ENCODE peak calls at places on chromosomes 11 and 22, in ten cellular contexts. N is A549, V is colonic mucosa, J is astrocyte of the spinal cord, S is GM23338, F is heart left ventricle, A is cardiac muscle cell, Q is tibial artery, Y is PC-3, O is uterus. Z is an unnamed sample.

GRCh38 chr11:5624489-5625278 is at the start of gene TRIM34:
- DNase-seq in N (peak; percentile 45), V (peak; percentile 85), J (peak; percentile 67), S (peak; percentile 76), F (peak; percentile 55), A (peak; percentile 40), Q (peak; percentile 74), Y (peak; percentile 70), O (peak; percentile 62), Z (peak; percentile 2)

GRCh38 chr22:26766510-26767350 is 109.3 kb downstream of the MIAT start:
- DNase-seq in N (no peak), V (no peak), J (no peak), S (no peak), F (no peak), A (no peak), Q (no peak), Y (no peak), O (no peak), Z (no peak)

GRCh38 chr11:119266063-119266462 is 50.9 kb downstream of the MCAM start:
- DNase-seq in N (no peak), V (no peak), J (no peak), S (no peak), F (no peak), A (no peak), Q (no peak), Y (no peak), O (no peak), Z (no peak)

GRCh38 chr22:22618448-22618847 is 26.0 kb upstream of the GGTLC2 start:
- DNase-seq in N (no peak), V (no peak), J (no peak), S (no peak), F (no peak), A (no peak), Q (no peak), Y (no peak), O (no peak), Z (no peak)

GRCh38 chr22:31829505-31829904 is 75.7 kb downstream of the DEPDC5 start:
- DNase-seq in N (peak; percentile 81), V (no peak), J (peak; percentile 89), S (no peak), F (no peak), A (no peak), Q (no peak), Y (peak; percentile 89), O (peak; percentile 22), Z (peak; percentile 85)

GRCh38 chr11:70464509-70465361 is 66.4 kb downstream of the CTTN start:
- DNase-seq in N (no peak), V (no peak), J (no peak), S (no peak), F (no peak), A (no peak), Q (no peak), Y (no peak), O (no peak), Z (no peak)

GRCh38 chr22:48528221-48528915 is 1299.3 kb downstream of the BRD1 start:
- DNase-seq in N (no peak), V (no peak), J (no peak), S (no peak), F (no peak), A (no peak), Q (no peak), Y (no peak), O (no peak), Z (no peak)

GRCh38 chr22:48096411-48096810 is 1334.0 kb downstream of the TBC1D22A start:
- DNase-seq in N (no peak), V (no peak), J (no peak), S (no peak), F (no peak), A (no peak), Q (peak; percentile 49), Y (no peak), O (peak; percentile 1), Z (no peak)

GRCh38 chr22:29309332-29310064 is 3.0 kb downstream of the GAS2L1 start:
- DNase-seq in N (no peak), V (peak; percentile 62), J (peak; percentile 28), S (no peak), F (peak; percentile 77), A (peak; percentile 51), Q (peak; percentile 81), Y (peak; percentile 25), O (peak; percentile 47), Z (no peak)

GRCh38 chr11:111983187-111983986 is 41.8 kb upstream of the DLAT start:
- DNase-seq in N (peak; percentile 6), V (peak; percentile 80), J (peak; percentile 46), S (peak; percentile 96), F (no peak), A (peak; percentile 81), Q (no peak), Y (peak; percentile 63), O (no peak), Z (no peak)

GRCh38 chr11:70472240-70472639 is 73.9 kb downstream of the CTTN start:
- DNase-seq in N (no peak), V (no peak), J (no peak), S (no peak), F (no peak), A (no peak), Q (no peak), Y (no peak), O (no peak), Z (no peak)

GRCh38 chr22:30870451-30871345 is 97.9 kb downstream of the MORC2 start:
- DNase-seq in N (no peak), V (no peak), J (no peak), S (no peak), F (peak; percentile 8), A (no peak), Q (peak; percentile 49), Y (no peak), O (no peak), Z (no peak)

GRCh38 chr11:13009921-13010736 is 1.0 kb downstream of the RASSF10 start:
- DNase-seq in N (peak; percentile 53), V (peak; percentile 46), J (no peak), S (peak; percentile 68), F (no peak), A (peak; percentile 56), Q (no peak), Y (no peak), O (no peak), Z (no peak)

DNA sequence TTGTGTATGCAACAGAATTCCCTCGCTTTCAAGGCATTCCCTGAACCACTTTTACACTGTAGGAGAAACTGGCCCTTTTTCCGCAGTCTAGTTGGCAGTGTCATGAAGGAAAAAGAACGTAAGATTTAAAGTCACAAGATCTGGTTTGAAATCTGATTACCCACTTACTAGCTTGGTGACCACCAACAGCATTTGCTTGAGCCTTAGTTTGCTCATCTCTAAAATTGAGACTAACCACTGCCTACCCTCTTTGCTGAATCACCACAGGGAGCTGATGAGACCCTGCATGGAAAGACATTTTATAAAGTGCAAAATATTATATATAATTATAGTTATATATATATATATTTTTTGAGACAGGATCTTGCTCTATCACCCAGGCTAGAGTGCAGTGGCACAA is 39.4 kb downstream of the SYTL2 start:
- DNase-seq in N (no peak), V (no peak), J (no peak), S (no peak), F (no peak), A (no peak), Q (no peak), Y (no peak), O (no peak), Z (no peak)
- H3K4me3 ChIP-seq in N (no peak overlapping the region), V (no peak overlapping the region), J (no peak overlapping the region), S (no peak overlapping the region), F (no peak overlapping the region), A (no peak overlapping the region), Q (no peak overlapping the region), Y (no peak overlapping the region), O (no peak overlapping the region), Z (no peak overlapping the region)

GRCh38 chr11:61752925-61753551 is 602 bp downstream of the MYRF start:
- DNase-seq in N (no peak), V (no peak), J (no peak), S (no peak), F (no peak), A (no peak), Q (no peak), Y (no peak), O (no peak), Z (no peak)
- TF ChIP-seq CTCF in N (no peak), V (no peak), J (no peak), S (no peak), F (no peak), A (no peak), Q (no peak), Y (no peak), O (no peak), Z (no peak)

DNA sequence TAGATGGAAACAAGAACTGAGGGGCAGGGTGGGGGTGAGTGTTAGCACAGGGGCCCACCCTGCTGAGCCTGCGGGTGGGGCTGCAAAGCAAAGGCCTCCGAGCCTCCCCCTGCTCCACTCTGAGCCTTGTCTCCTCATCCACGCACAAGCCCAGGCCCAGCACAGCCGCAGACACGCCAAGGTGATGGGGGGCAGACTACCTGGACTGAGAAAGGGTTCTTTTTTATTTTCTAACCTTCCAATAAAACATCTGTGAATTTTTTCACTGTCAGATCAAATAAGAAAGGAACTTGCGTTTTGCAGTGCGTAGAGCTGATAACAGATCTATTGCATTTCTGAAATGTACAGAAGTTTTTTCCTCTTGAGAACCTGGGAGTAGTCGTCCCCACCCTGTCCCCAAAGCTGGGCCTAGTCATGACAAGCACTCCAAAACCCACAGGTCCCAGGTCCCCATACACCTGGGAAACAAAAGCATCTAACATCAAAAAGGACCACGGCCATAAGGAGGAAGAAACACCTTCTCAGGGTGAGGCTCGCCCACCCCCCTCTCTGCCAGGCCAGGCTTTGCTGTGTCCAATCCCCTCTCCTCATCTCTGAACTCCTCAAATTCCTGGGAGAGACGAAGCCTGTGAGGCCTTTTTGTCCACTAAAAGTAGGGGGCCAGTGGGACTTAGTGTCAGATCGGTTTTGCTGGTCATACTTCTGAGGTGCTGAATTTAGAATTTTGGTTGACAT is 22.7 kb upstream of the CD5 start:
- DNase-seq in N (no peak), V (no peak), J (no peak), S (no peak), F (no peak), A (no peak), Q (peak; percentile 17), Y (no peak), O (no peak), Z (no peak)
- H3K4me3 ChIP-seq in N (no peak overlapping the region), V (no peak overlapping the region), J (no peak overlapping the region), S (no peak overlapping the region), F (no peak overlapping the region), A (no peak overlapping the region), Q (no peak overlapping the region), Y (no peak overlapping the region), O (no peak overlapping the region), Z (no peak overlapping the region)

DNA sequence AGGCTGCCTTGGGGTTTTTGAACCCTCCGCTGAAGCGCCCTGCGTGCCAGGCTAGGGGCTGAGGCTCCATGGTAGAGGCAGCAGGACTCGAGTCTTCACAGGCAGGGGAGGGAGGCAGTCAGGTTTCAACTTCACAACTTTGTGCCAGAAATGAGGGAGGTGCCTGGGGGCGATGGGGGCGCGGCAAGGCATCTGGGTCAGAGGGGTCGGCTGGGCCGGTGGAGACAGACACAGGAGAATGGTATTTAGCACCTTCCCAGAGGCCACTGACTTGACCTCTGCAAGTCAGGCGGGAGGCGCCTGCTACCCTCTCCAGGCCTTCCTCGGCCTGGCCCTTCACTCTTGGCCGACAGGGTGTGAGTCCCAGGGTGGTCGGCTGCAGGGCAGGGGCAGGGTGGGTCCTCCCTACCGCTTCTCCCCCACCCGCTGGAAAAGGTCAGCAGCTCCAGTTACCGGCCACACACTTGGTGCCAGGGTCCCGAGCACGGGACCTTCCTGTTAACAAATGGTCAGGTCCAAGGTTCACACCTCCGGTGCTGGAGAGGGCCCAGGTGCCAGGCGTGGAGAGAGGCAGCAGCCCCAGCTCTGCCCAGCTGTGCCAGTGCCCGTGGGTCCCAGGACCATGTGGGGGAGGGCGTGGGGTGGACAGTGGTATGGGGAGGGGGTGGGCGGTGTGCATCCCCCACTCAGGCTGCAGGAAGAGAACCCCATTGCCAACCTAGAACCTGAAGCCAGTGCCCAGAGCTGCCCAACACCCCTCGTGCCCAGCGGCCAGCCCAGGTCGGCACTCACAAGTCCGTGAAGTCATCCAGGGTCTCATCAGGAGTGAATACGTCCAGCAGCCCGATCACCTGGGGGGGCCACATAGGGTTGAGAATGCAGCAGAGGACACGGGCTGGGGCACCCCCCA is 3.8 kb downstream of the MAPK12 start:
- DNase-seq in N (no peak), V (no peak), J (no peak), S (no peak), F (no peak), A (no peak), Q (no peak), Y (no peak), O (no peak), Z (no peak)
- TF ChIP-seq CTCF in N (no peak), V (no peak), J (no peak), S (no peak), F (no peak), A (no peak), Q (no peak), Y (no peak), O (no peak), Z (no peak)

Z was measured in HFF-Myc.